ENCODE peak calls at places on chromosomes 2 and 18, in nine cellular contexts. M is GM23338, L is HCT116, A is GM23248, R is PC-3, P is hepatocyte, E is SK-N-SH, I is neural progenitor cell, N is MM.1S. O is an unnamed sample.

GRCh38 chr2:174765576-174765975 is 1.3 kb upstream of the CHRNA1 start:
- DNase-seq in N (no peak), R (no peak), M (no peak), E (no peak), L (no peak), A (no peak), P (no peak), I (no peak), O (no peak)

GRCh38 chr18:46431522-46432171 is 225.4 kb downstream of the LOXHD1 start:
- DNase-seq in L (no peak), R (no peak), P (no peak), M (peak), E (peak), N (no peak), A (no peak), I (peak), O (no peak)

GRCh38 chr2:85133751-85134254 is 611 bp downstream of the TCF7L1 start:
- DNase-seq in I (no peak), A (peak), P (peak), L (no peak), M (peak), E (peak), R (peak), N (no peak), O (no peak)

GRCh38 chr18:35861367-35862114 is 110.9 kb upstream of the RMP24 start:
- DNase-seq in R (no peak), N (no peak), E (no peak), M (no peak), P (no peak), L (no peak), A (no peak), I (no peak), O (no peak)

GRCh38 chr2:121944072-121944829 is 188.8 kb downstream of the TSN start:
- DNase-seq in P (peak), R (peak), I (no peak), M (no peak), A (peak), L (no peak), N (no peak), E (no peak), O (no peak)

GRCh38 chr2:108938069-108938710 is 50.8 kb downstream of the EDAR start:
- DNase-seq in L (no peak), P (no peak), N (no peak), A (no peak), R (no peak), M (no peak), I (no peak), E (no peak), O (peak)

GRCh38 chr18:10481831-10482230 is 27.4 kb downstream of the APCDD1 start:
- DNase-seq in I (peak), E (no peak), A (no peak), L (no peak), M (peak), P (no peak), R (no peak), N (no peak), O (no peak)

GRCh38 chr2:64489081-64489761 is 34.9 kb upstream of the AFTPH start:
- DNase-seq in R (no peak), A (no peak), E (peak), M (no peak), I (no peak), L (no peak), N (peak), P (no peak), O (no peak)

GRCh38 chr2:32064021-32064678 is 794 bp downstream of the SPAST start:
- DNase-seq in M (no peak), N (peak), P (peak), L (no peak), A (peak), E (peak), R (no peak), I (no peak), O (peak)

DNA sequence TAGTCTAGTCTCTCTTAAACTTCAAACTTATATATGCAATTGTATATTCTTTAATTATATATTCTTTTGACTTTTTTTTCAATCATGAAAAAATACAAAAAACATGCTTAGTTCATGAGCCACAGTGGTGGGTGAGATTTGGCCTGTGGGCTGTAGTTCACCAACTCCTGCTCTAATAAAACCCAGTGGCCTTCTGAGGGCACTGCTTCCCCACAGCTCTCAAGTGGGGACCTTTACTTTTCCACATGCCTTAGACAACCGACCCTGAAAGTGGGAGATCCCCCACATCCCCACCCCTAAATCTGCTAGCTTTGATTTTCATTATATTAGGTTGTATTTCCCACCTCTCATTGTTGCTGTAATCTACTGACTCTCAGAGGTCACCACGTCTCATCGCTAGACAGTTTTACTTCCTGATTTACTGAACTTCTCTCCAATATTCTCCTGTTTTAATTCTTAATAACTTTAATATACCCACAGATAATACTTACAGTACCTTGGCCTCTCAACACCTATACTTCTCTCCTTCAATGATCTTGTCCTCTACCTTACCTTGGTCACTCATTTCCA is 57.3 kb downstream of the ROCK1 start:
- DNase-seq in E (no peak), M (no peak), L (no peak), A (no peak), I (no peak), R (no peak), P (no peak), N (no peak), O (no peak)
- TF ChIP-seq EZH2phosphoT487 in E (no peak), M (no peak), L (no peak), A (no peak), I (no peak), R (no peak), P (no peak), N (no peak), O (no peak)

DNA sequence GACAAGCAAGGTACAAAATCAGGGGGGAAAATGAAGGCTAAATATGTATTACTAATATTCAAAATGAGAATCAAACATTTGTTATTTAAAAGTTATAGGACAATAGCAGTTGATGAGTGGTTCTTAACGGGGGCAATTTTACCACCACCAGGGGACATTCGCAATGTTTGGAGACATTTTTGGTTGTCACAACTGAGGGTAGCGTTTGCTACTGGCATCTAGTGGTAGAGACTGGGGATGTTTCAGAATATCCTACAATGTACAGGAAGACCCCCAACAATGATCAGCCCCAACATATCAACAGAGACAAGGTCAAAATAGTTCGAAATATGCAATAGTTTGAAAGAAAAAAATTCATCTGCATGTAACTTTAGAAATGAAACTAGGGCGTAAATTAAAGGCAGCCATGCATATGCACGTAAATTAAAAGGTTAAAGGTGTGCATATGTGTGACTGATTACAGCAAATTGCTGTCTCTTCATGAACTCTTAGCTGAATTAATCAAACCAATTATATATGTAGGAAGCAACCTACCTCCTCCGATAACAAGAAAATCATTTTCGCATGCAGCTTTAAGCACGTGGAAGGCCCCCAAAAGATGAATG is 61.2 kb upstream of the CUL3 start:
- DNase-seq in I (peak), E (peak), N (peak), M (peak), A (peak), L (peak), P (no peak), R (peak), O (peak)
- H3K4me2 ChIP-seq in I (no peak), E (no peak), N (no peak), M (no peak), A (no peak), L (peak), P (no peak), R (peak), O (peak)

GRCh38 chr18:50675043-50675442 is 115.2 kb downstream of the MAPK4 start:
- DNase-seq in R (no peak), I (no peak), A (no peak), N (no peak), L (no peak), P (no peak), M (no peak), E (no peak), O (no peak)

GRCh38 chr18:50674307-50674706 is 114.4 kb downstream of the MAPK4 start:
- DNase-seq in R (no peak), L (no peak), M (no peak), I (no peak), A (no peak), P (no peak), E (no peak), N (no peak), O (no peak)

GRCh38 chr18:50665519-50665918 is 105.6 kb downstream of the MAPK4 start:
- DNase-seq in I (no peak), M (no peak), N (no peak), A (no peak), R (no peak), L (no peak), E (no peak), P (no peak), O (no peak)

GRCh38 chr18:50666536-50666935 is 106.6 kb downstream of the MAPK4 start:
- DNase-seq in N (no peak), R (no peak), E (no peak), P (no peak), L (no peak), I (no peak), M (no peak), A (no peak), O (no peak)

DNA sequence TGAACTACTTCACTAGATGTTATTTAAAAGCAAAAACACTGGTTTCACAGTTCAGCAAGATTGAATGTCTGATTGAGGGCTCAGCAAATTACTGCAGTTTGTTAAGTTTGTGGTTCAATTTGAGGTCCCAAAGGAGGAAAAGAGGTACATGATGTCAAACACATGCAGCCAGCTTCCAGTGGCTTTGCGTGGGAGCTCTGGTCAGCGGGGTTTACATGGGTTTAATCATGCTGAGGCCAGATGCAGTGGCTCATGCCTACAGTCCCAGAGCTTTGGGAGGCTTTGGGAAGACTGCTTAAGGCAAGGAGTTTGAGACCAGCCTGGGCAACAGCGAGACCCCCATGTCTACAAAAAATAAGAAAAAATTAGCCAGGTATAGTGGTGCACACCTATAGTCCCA is 111.5 kb downstream of the MAPK4 start:
- DNase-seq in P (no peak), M (no peak), R (no peak), A (no peak), E (no peak), I (no peak), L (no peak), N (no peak), O (no peak)
- H3K27ac ChIP-seq in P (no peak), M (no peak), R (no peak), A (no peak), E (no peak), I (no peak), L (no peak), N (no peak), O (no peak)

GRCh38 chr2:219724628-219725027 is 97.2 kb downstream of the SLC4A3 start:
- DNase-seq in A (peak), L (no peak), N (no peak), M (no peak), P (peak), I (no peak), R (no peak), E (no peak), O (no peak)
- TF ChIP-seq EZH2phosphoT487 in A (no peak), L (no peak), N (no peak), M (no peak), P (no peak), I (no peak), R (no peak), E (no peak), O (no peak)

DNA sequence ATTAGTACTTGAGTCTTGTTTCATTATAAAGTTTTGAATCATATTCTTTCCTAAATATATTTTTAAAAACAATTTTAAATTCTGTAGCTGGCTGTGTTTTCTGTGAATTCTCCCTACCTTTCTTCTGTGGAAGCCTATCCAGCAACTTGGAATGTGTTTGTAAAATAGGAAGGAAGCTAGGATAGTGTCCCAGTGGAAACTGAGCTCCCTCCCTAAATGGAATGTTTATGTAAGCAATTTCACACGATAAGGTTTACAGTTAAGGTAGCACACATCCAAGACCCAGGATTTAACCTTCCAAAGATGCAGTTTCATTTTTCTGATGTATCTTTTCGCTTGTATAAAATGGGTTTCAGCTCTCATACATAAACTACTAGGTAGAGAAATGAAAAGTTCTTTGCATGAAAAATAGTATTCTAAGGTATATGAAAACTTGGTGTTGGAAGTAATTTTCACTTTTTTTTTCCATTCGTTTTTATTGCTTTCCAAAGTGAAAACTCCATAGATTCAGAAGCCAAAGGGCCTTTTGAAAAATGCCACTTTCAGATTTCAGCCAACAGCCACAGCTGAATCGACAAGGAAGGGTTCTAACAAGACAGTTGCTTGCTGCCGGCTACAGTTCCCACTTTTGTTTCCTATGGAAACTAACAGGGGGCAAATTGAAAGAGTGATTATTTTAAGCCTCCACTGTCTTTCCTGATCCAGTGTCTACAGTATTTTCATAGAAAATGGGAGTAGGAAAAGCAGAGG is 405.1 kb upstream of the POU3F3 start:
- DNase-seq in L (no peak), R (no peak), A (no peak), P (no peak), I (no peak), M (no peak), N (no peak), E (no peak), O (no peak)
- H3K4me2 ChIP-seq in L (no peak), R (no peak), A (no peak), P (no peak), I (no peak), M (no peak), N (no peak), E (no peak), O (no peak)

DNA sequence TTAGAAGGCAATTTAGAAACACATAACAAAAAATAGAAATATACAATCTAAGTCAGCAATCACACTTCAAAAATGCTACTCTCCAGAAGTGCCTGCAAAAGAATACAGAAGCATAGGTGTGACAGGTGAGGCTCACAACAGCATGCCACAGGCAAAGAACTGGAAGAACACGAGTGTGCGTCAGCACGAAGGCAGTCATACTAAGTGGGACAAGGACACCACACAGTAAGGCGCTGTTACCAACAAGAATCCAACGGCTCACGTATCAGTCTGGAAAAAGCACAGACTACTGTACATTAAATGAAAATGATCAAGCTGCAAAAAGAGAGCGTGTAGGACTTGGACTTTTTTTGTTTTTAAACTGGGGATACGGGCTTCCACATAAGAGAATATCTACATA is 18.7 kb downstream of the HDLBP start:
- DNase-seq in E (no peak), A (no peak), R (no peak), P (no peak), N (no peak), M (no peak), L (no peak), I (no peak), O (no peak)
- H3K27ac ChIP-seq in E (no peak), A (no peak), R (no peak), P (no peak), N (no peak), M (no peak), L (no peak), I (no peak), O (no peak)

GRCh38 chr2:19050354-19050753 is 308.1 kb downstream of the OSR1 start:
- DNase-seq in A (no peak), I (no peak), M (no peak), R (no peak), L (no peak), N (no peak), E (no peak), P (no peak), O (no peak)

GRCh38 chr2:19051238-19051831 is 307.1 kb downstream of the OSR1 start:
- DNase-seq in E (no peak), M (no peak), I (no peak), P (no peak), R (no peak), N (no peak), L (no peak), A (no peak), O (no peak)

GRCh38 chr2:19046986-19047780 is 311.2 kb downstream of the OSR1 start:
- DNase-seq in P (no peak), A (peak), R (no peak), N (no peak), I (no peak), E (no peak), M (no peak), L (no peak), O (no peak)

GRCh38 chr2:19045151-19045550 is 313.3 kb downstream of the OSR1 start:
- DNase-seq in A (no peak), R (no peak), I (no peak), E (no peak), N (no peak), M (no peak), L (no peak), P (no peak), O (no peak)

DNA sequence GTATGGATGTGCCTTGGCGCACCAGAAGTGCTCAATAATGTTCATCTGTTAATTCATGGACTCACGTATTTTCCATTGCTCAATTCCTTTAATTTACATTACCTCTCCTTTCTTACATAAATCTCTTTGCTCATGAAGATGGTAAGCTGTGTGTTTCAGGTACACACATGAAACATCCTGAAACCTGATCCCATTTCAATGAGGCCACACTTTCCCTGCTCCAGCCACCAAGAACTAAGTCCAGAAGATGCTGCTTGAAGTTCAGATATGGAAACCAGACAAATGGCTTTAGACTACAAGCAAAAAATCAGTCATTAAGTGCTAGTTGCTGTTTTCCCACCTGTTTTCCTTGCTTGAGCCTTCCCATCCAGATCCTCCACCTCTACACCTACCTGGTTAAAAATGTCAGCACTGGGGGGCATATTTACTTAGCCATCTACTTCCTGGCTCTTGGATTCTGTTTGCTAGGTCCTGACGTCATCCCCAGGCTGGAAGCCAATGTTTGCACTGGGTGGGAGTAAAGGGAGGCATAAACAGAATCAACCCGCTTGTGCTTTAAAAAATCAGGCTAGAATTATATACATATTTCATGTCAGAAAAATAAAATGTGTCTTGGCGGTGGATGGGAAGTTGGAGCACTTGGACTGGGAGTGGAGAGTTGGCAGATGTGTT is 309.7 kb downstream of the OSR1 start:
- DNase-seq in R (peak), P (peak), L (no peak), E (no peak), M (no peak), N (no peak), A (no peak), I (no peak), O (no peak)
- TF ChIP-seq EZH2phosphoT487 in R (no peak), P (no peak), L (no peak), E (no peak), M (no peak), N (no peak), A (no peak), I (no peak), O (no peak)

GRCh38 chr2:26848336-26849055 is 564 bp downstream of the DPYSL5 start:
- DNase-seq in N (no peak), R (no peak), P (peak), I (peak), A (peak), M (peak), L (no peak), E (peak), O (no peak)
- H3K4me2 ChIP-seq in N (peak), R (peak), P (peak), I (peak), A (no peak), M (peak), L (peak), E (peak), O (no peak)

GRCh38 chr2:127857494-127857818 is 499 bp downstream of the POLR2D start:
- DNase-seq in M (peak), N (peak), I (peak), E (peak), P (peak), R (no peak), A (no peak), L (no peak), O (peak)
- H3K27ac ChIP-seq in M (peak), N (peak), I (no peak), E (peak), P (peak), R (peak), A (no peak), L (peak), O (peak)

O was measured in OCI-LY7.